ENCODE peak calls at places on chromosomes 11 and 22, in eight cellular contexts. P is stimulated activated CD8-positive, alpha-beta memory T cell treated with anti-CD3 and anti-CD28 coated beads, Interleukin-12 subunit alpha, Interleukin-12 subunit beta, amount 100 ng/mL, for 1 hour; I is HT1080; W is HFFc6; G is GM04503; E is AG04449; M is anterior cingulate cortex; Y is activated naive CD8-positive, alpha-beta T cell treated with anti-CD3 and anti-CD28 coated beads, Interleukin-2, amount 50 U/mL, for 16 hours. R is an unnamed sample.

GRCh38 chr11:18012314-18012905 is 437 bp downstream of the SERGEF start:
- DNase-seq in G (no peak), W (no peak), E (no peak), M (peak; percentile 52), I (peak; percentile 9), P (no peak), Y (no peak), R (peak; percentile 84)

GRCh38 chr11:16007514-16007913 is 348.8 kb downstream of the SOX6 start:
- DNase-seq in I (no peak), W (no peak), E (no peak), P (no peak), M (no peak), G (no peak), Y (no peak), R (no peak)

GRCh38 chr11:106786251-106786650 is 232.0 kb downstream of the GUCY1A2 start:
- DNase-seq in Y (no peak), E (no peak), P (no peak), M (no peak), W (no peak), G (peak; percentile 10), I (no peak), R (no peak)

GRCh38 chr22:36838119-36839030 is 21.5 kb upstream of the PVALB start:
- DNase-seq in E (no peak), W (no peak), G (no peak), M (no peak), Y (no peak), P (no peak), I (no peak), R (no peak)

GRCh38 chr11:689630-690029 is 5.4 kb downstream of the DEAF1 start:
- DNase-seq in W (no peak), E (no peak), P (no peak), I (no peak), M (no peak), G (no peak), Y (no peak), R (no peak)

GRCh38 chr11:80727315-80727714 is 1286.5 kb upstream of the TENM4 start:
- DNase-seq in W (no peak), E (no peak), G (no peak), Y (no peak), I (peak; percentile 47), P (no peak), M (no peak), R (peak; percentile 82)

GRCh38 chr11:64283092-64283491 is 1.4 kb downstream of the BAD start:
- DNase-seq in I (no peak), Y (no peak), E (no peak), M (no peak), W (no peak), G (no peak), P (no peak), R (no peak)

GRCh38 chr11:10654211-10655150 is 39.1 kb downstream of the IRAG1 start:
- DNase-seq in M (peak; percentile 16), P (no peak), E (no peak), I (peak; percentile 41), Y (no peak), W (peak; percentile 59), G (no peak), R (no peak)

R was measured in posterior cingulate gyrus.